ENCODE peak calls at places on chromosome 17, in seven cellular contexts. One of them, this sample, is unnamed. For H3K4me1, the result is how much of the 10 kb centered on the place peaks cover.

GRCh38 chr17:6239237-6239798 is 169.1 kb downstream of the WSCD1 start:
- DNase-seq in left ventricle myocardium inferior: no peak
- DNase-seq in body of pancreas: no peak
- DNase-seq in colonic mucosa: no peak
- DNase-seq in heart left ventricle: no peak
- DNase-seq in SK-N-SH: no peak
- DNase-seq in pancreas: no peak
- DNase-seq in this sample: no peak

GRCh38 chr17:77354721-77355455 is 214.1 kb downstream of the SEC14L1 start:
- DNase-seq in left ventricle myocardium inferior: peak
- DNase-seq in body of pancreas: peak
- DNase-seq in colonic mucosa: peak
- DNase-seq in heart left ventricle: peak
- DNase-seq in SK-N-SH: peak
- DNase-seq in pancreas: no peak
- DNase-seq in this sample: no peak

GRCh38 chr17:60680754-60681153 is 3.1 kb downstream of the BCAS3 start:
- DNase-seq in left ventricle myocardium inferior: no peak
- DNase-seq in body of pancreas: no peak
- DNase-seq in colonic mucosa: no peak
- DNase-seq in heart left ventricle: no peak
- DNase-seq in SK-N-SH: no peak
- DNase-seq in pancreas: no peak
- DNase-seq in this sample: no peak

GRCh38 chr17:61407211-61407911 is 7.7 kb downstream of the TBX2 start:
- DNase-seq in left ventricle myocardium inferior: no peak
- DNase-seq in body of pancreas: no peak
- DNase-seq in colonic mucosa: no peak
- DNase-seq in heart left ventricle: no peak
- DNase-seq in SK-N-SH: no peak
- DNase-seq in pancreas: no peak
- DNase-seq in this sample: no peak

GRCh38 chr17:47685556-47686275 is 8.2 kb upstream of the TBKBP1 start:
- DNase-seq in left ventricle myocardium inferior: no peak
- DNase-seq in body of pancreas: no peak
- DNase-seq in colonic mucosa: no peak
- DNase-seq in heart left ventricle: no peak
- DNase-seq in SK-N-SH: no peak
- DNase-seq in pancreas: no peak
- DNase-seq in this sample: no peak

GRCh38 chr17:67477687-67478086 is 100.6 kb downstream of the PITPNC1 start:
- DNase-seq in left ventricle myocardium inferior: no peak
- DNase-seq in body of pancreas: no peak
- DNase-seq in colonic mucosa: no peak
- DNase-seq in heart left ventricle: no peak
- DNase-seq in SK-N-SH: no peak
- DNase-seq in pancreas: no peak
- DNase-seq in this sample: no peak

GRCh38 chr17:4895676-4896331 is 3.5 kb upstream of the C17orf107 start:
- DNase-seq in left ventricle myocardium inferior: no peak
- DNase-seq in body of pancreas: no peak
- DNase-seq in colonic mucosa: no peak
- DNase-seq in heart left ventricle: no peak
- DNase-seq in SK-N-SH: no peak
- DNase-seq in pancreas: no peak
- DNase-seq in this sample: no peak

GRCh38 chr17:28763804-28764266 is 20.0 kb downstream of the TRAF4 start:
- DNase-seq in left ventricle myocardium inferior: peak
- DNase-seq in body of pancreas: peak
- DNase-seq in colonic mucosa: peak
- DNase-seq in heart left ventricle: peak
- DNase-seq in SK-N-SH: peak
- DNase-seq in pancreas: peak
- DNase-seq in this sample: no peak

GRCh38 chr17:30323895-30324319 is 9.9 kb downstream of the TMIGD1 start:
- DNase-seq in left ventricle myocardium inferior: no peak
- DNase-seq in body of pancreas: peak
- DNase-seq in colonic mucosa: peak
- DNase-seq in heart left ventricle: no peak
- DNase-seq in SK-N-SH: no peak
- DNase-seq in pancreas: no peak
- DNase-seq in this sample: no peak

GRCh38 chr17:31400481-31400950 is 9.0 kb downstream of the RAB11FIP4 start:
- DNase-seq in left ventricle myocardium inferior: no peak
- DNase-seq in body of pancreas: no peak
- DNase-seq in colonic mucosa: no peak
- DNase-seq in heart left ventricle: no peak
- DNase-seq in SK-N-SH: no peak
- DNase-seq in pancreas: no peak
- DNase-seq in this sample: no peak

GRCh38 chr17:18228176-18228682 is 2.8 kb downstream of the LLGL1 start:
- DNase-seq in left ventricle myocardium inferior: no peak
- DNase-seq in body of pancreas: no peak
- DNase-seq in colonic mucosa: no peak
- DNase-seq in heart left ventricle: no peak
- DNase-seq in SK-N-SH: no peak
- DNase-seq in pancreas: no peak
- DNase-seq in this sample: no peak

GRCh38 chr17:18227635-18228034 is 2.2 kb downstream of the LLGL1 start:
- DNase-seq in left ventricle myocardium inferior: no peak
- DNase-seq in body of pancreas: no peak
- DNase-seq in colonic mucosa: no peak
- DNase-seq in heart left ventricle: no peak
- DNase-seq in SK-N-SH: no peak
- DNase-seq in pancreas: no peak
- DNase-seq in this sample: no peak

GRCh38 chr17:18225562-18226283 is at the start of gene LLGL1:
- DNase-seq in left ventricle myocardium inferior: no peak
- DNase-seq in body of pancreas: no peak
- DNase-seq in colonic mucosa: no peak
- DNase-seq in heart left ventricle: no peak
- DNase-seq in SK-N-SH: peak
- DNase-seq in pancreas: no peak
- DNase-seq in this sample: no peak

GRCh38 chr17:18225121-18225561 is 294 bp upstream of the LLGL1 start:
- DNase-seq in left ventricle myocardium inferior: peak
- DNase-seq in body of pancreas: peak
- DNase-seq in colonic mucosa: peak
- DNase-seq in heart left ventricle: peak
- DNase-seq in SK-N-SH: peak
- DNase-seq in pancreas: peak
- DNase-seq in this sample: peak

DNA sequence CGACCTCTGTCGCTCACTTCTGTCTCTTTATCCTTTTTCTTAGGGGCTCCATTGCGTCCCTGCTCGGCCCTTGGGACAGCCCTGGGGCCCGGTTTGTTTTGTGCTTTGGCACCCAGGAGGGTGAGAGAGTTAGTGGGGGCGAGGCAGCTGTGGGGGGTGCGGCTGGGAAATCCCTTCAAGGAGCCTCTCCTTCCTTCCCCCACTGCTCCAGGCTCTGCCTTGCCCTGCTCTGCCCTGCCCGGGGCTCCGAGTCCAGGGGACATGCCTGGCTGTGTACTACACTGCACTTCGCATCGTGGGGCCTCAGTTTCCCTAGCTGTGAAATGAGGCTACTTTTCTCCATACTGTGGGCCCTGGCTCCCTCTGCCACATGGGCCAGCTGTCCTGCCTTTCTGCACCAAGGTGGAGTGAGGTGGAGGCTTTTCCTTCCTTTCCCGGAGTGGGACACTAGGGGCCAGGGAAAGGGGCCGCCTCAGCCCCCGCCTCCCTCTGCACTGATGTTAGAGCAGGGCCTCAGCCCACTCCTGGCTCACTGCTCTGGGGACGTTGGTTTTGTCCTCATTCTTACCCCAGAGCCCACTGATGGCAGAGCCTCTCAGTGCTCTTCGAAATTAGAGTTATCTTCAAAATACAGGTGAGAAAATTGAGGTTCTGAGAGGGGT is 980 bp downstream of the LLGL1 start:
- DNase-seq in left ventricle myocardium inferior: no peak
- DNase-seq in body of pancreas: no peak
- DNase-seq in colonic mucosa: no peak
- DNase-seq in heart left ventricle: no peak
- DNase-seq in SK-N-SH: peak
- DNase-seq in pancreas: no peak
- DNase-seq in this sample: no peak
- H3K27ac ChIP-seq in left ventricle myocardium inferior: peak
- H3K27ac ChIP-seq in body of pancreas: no peak
- H3K27ac ChIP-seq in colonic mucosa: no peak
- H3K27ac ChIP-seq in heart left ventricle: peak
- H3K27ac ChIP-seq in SK-N-SH: no peak
- H3K27ac ChIP-seq in pancreas: no peak
- H3K27ac ChIP-seq in this sample: no peak

DNA sequence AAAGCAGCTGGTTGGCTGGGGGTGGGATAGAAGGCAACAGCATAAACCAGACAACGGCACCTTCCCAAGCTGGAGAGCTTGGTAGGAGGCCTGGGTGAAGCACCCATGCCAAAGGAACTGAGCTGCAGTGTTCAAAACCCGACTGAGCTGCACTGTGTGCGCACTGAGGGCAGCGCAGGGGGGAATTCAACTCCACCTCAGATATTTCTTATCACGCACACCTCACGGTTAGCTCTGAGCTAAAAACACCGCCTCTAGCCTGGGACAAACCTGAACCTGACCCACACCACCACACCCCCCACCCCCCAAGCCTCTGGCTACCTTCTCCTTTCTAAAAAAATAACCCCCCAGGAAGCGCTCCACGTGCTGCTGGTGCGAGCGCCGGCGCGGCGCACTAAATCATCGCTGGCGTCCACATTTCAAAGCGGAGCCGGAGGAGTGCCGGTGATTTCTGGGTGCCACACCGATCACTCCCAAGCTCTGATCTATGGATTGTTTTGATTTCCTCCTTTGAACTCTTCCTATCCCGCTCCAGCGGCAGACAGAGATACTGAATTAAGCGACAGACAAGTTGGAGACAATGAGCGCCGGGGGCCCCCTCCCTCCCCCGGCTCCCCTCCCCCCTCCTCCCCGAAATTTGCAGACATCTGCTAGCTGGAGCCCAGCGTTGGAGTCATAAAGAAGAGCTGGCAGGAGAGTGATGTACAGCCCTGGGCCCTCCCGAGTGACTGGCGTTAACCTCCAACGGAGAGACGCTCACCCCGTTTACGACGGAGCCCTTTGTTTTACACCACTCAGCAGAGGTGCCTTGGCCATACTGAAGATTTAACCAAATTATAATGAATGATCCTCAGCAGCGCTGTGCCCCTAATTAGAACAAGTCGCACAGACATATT is 85.0 kb downstream of the NOG start:
- DNase-seq in left ventricle myocardium inferior: no peak
- DNase-seq in body of pancreas: no peak
- DNase-seq in colonic mucosa: no peak
- DNase-seq in heart left ventricle: no peak
- DNase-seq in SK-N-SH: peak
- DNase-seq in pancreas: no peak
- DNase-seq in this sample: no peak
- H3K4me3 ChIP-seq in left ventricle myocardium inferior: peak
- H3K4me3 ChIP-seq in body of pancreas: no peak
- H3K4me3 ChIP-seq in colonic mucosa: no peak
- H3K4me3 ChIP-seq in heart left ventricle: peak
- H3K4me3 ChIP-seq in SK-N-SH: peak
- H3K4me3 ChIP-seq in pancreas: peak
- H3K4me3 ChIP-seq in this sample: peak

DNA sequence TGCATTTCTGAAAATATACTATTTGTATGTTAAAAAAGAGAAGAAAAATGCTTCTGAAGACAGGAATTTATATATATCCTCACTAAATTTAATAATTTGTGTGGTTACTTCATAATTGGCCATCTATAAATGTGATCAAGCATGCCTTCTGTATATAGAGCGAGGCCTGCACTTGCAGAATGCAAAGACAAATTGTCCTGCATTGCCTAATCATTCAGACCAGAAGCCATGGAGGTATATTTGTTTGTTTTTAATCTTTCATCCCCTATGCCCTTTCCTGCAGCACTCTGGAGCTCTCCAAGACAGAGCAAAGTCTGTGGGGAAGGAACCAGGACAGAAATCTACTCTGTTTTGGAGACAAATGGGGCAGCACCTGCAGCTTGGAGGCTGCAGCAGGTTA is 23.8 kb upstream of the DDX52 start:
- DNase-seq in left ventricle myocardium inferior: no peak
- DNase-seq in body of pancreas: no peak
- DNase-seq in colonic mucosa: no peak
- DNase-seq in heart left ventricle: no peak
- DNase-seq in SK-N-SH: no peak
- DNase-seq in pancreas: no peak
- DNase-seq in this sample: no peak
- H3K4me1 ChIP-seq in left ventricle myocardium inferior: under half
- H3K4me1 ChIP-seq in body of pancreas: under half
- H3K4me1 ChIP-seq in colonic mucosa: under half
- H3K4me1 ChIP-seq in heart left ventricle: under half
- H3K4me1 ChIP-seq in SK-N-SH: under half
- H3K4me1 ChIP-seq in pancreas: under half
- H3K4me1 ChIP-seq in this sample: under half

GRCh38 chr17:82062984-82063368 is 2.6 kb downstream of the DUS1L start:
- DNase-seq in left ventricle myocardium inferior: no peak
- DNase-seq in body of pancreas: no peak
- DNase-seq in colonic mucosa: no peak
- DNase-seq in heart left ventricle: no peak
- DNase-seq in SK-N-SH: no peak
- DNase-seq in pancreas: no peak
- DNase-seq in this sample: no peak

GRCh38 chr17:82063424-82064415 is 1.9 kb downstream of the DUS1L start:
- DNase-seq in left ventricle myocardium inferior: no peak
- DNase-seq in body of pancreas: no peak
- DNase-seq in colonic mucosa: no peak
- DNase-seq in heart left ventricle: no peak
- DNase-seq in SK-N-SH: no peak
- DNase-seq in pancreas: no peak
- DNase-seq in this sample: no peak

GRCh38 chr17:82065193-82065637 is 389 bp downstream of the DUS1L start:
- DNase-seq in left ventricle myocardium inferior: no peak
- DNase-seq in body of pancreas: no peak
- DNase-seq in colonic mucosa: no peak
- DNase-seq in heart left ventricle: no peak
- DNase-seq in SK-N-SH: no peak
- DNase-seq in pancreas: no peak
- DNase-seq in this sample: no peak

GRCh38 chr17:82064433-82065192 is 991 bp downstream of the DUS1L start:
- DNase-seq in left ventricle myocardium inferior: no peak
- DNase-seq in body of pancreas: no peak
- DNase-seq in colonic mucosa: peak
- DNase-seq in heart left ventricle: no peak
- DNase-seq in SK-N-SH: no peak
- DNase-seq in pancreas: no peak
- DNase-seq in this sample: no peak

DNA sequence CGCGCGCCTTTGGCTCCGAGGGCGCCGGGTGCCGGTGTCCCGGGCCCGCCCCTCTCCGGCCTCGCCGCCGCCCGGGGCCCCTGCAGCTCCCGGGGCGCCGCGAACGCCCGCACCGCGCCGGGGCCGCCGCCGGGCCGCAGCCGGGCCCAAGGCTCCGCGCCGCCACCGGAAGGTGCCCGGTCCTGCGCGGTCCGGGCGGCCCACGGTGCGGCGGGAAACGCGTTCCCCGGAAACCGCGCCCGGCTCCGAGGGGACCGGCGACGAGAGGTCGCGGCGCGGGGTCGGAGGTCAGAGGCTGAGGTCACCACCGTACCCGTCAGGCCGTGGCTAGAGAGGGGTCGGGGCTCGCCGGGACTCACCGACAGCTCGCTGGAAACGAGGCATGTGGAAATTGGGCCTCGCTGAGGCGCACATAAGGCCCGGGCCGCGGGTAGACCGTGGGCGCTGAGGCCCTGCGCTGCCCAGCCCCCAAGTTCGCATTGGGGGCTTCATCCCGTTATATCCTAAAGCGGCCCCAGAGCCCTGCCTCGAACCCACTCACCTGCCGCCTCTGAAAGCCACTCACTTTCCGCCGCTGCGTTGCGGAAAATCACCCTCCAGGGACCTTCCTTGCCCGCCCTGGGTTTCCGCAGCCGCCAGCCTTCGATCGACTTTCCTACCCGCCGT is at the start of gene DUS1L:
- DNase-seq in left ventricle myocardium inferior: peak
- DNase-seq in body of pancreas: peak
- DNase-seq in colonic mucosa: peak
- DNase-seq in heart left ventricle: peak
- DNase-seq in SK-N-SH: peak
- DNase-seq in pancreas: peak
- DNase-seq in this sample: no peak
- H3K27ac ChIP-seq in left ventricle myocardium inferior: peak
- H3K27ac ChIP-seq in body of pancreas: peak
- H3K27ac ChIP-seq in colonic mucosa: peak
- H3K27ac ChIP-seq in heart left ventricle: peak
- H3K27ac ChIP-seq in SK-N-SH: no peak
- H3K27ac ChIP-seq in pancreas: peak
- H3K27ac ChIP-seq in this sample: no peak